ENCODE peak calls at places on chromosomes 11 and 22, in four cellular contexts. R, N, P and Z are unnamed samples.

GRCh38 chr11:914204-914603 is 3.6 kb upstream of the CHID1 start:
- DNase-seq in P (no peak), N (no peak), R (no peak), Z (no peak)

GRCh38 chr11:92735039-92735438 is 234.4 kb upstream of the MTNR1B start:
- DNase-seq in R (no peak), P (no peak), N (no peak), Z (no peak)

GRCh38 chr22:43789452-43789851 is 22.7 kb downstream of the EFCAB6 start:
- DNase-seq in P (no peak), R (no peak), N (no peak), Z (no peak)

GRCh38 chr11:102843474-102843873 is at the start of gene MMP3:
- DNase-seq in R (no peak), P (no peak), N (no peak), Z (no peak)

GRCh38 chr11:19557720-19558140 is 154.9 kb upstream of the NAV2 start:
- DNase-seq in N (peak; percentile 85), R (peak; percentile 81), P (peak; percentile 19), Z (peak; percentile 87)

GRCh38 chr11:46001427-46002049 is 79.1 kb downstream of the LARGE2 start:
- DNase-seq in N (no peak), P (no peak), R (no peak), Z (no peak)

GRCh38 chr22:42473484-42474193 is 41.4 kb upstream of the NFAM1 start:
- DNase-seq in N (no peak), P (no peak), R (no peak), Z (no peak)

GRCh38 chr22:28736296-28737155 is 5.1 kb downstream of the CHEK2 start:
- DNase-seq in R (no peak), P (no peak), N (no peak), Z (no peak)

GRCh38 chr11:1307998-1308744 is 1.3 kb downstream of the TOLLIP start:
- DNase-seq in N (no peak), R (peak; percentile 53), P (no peak), Z (peak; percentile 19)

GRCh38 chr11:107385361-107385982 is 72.2 kb downstream of the CWF19L2 start:
- DNase-seq in P (no peak), R (no peak), N (no peak), Z (no peak)

GRCh38 chr11:85759915-85760314 is 51.0 kb downstream of the SYTL2 start:
- DNase-seq in R (no peak), P (no peak), N (no peak), Z (no peak)